ENCODE peak calls at places on chromosomes 6 and 20, in ten cellular contexts. U is GM13977, C is GM12865, D is GM13976, G is cardiac septum, N is H9, W is erythroblast, T is tibial artery, O is left ventricle myocardium inferior, J is NCI-H1092 treated with DMSO at 0.1 percent for 48 hours. S is an unnamed sample.

GRCh38 chr6:10612161-10612560 is 82.3 kb downstream of the C6orf52 start:
- DNase-seq in O (no peak), N (no peak), W (no peak), G (no peak), D (no peak), J (no peak), U (no peak), C (no peak), T (no peak), S (no peak)

GRCh38 chr20:63060057-63060991 is 53.6 kb upstream of the BHLHE23 start:
- DNase-seq in W (no peak), N (peak), G (peak), T (peak), J (no peak), U (no peak), C (no peak), D (no peak), O (peak), S (peak)

GRCh38 chr6:108417027-108417426 is 122.2 kb downstream of the AFG1L start:
- DNase-seq in U (no peak), G (no peak), T (no peak), W (no peak), N (no peak), O (no peak), C (no peak), J (no peak), D (no peak), S (no peak)

GRCh38 chr6:34044945-34045595 is 100.8 kb downstream of the GRM4 start:
- DNase-seq in J (no peak), G (no peak), N (no peak), C (peak), T (no peak), U (no peak), D (no peak), O (no peak), W (no peak), S (no peak)

GRCh38 chr6:166423781-166424180 is 41.0 kb upstream of the MPC1 start:
- DNase-seq in G (peak), T (no peak), J (no peak), C (no peak), O (no peak), W (no peak), N (no peak), D (no peak), U (no peak), S (no peak)

GRCh38 chr6:39962831-39963230 is 28.6 kb upstream of the MOCS1 start:
- DNase-seq in U (no peak), N (no peak), D (no peak), T (no peak), O (no peak), C (no peak), G (no peak), W (no peak), J (no peak), S (no peak)

GRCh38 chr20:61571221-61571620 is 319.2 kb downstream of the CDH4 start:
- DNase-seq in O (no peak), N (no peak), U (no peak), D (no peak), G (no peak), W (no peak), J (no peak), C (no peak), T (no peak), S (no peak)

GRCh38 chr6:5132741-5133140 is 47.6 kb downstream of the PPP1R3G start:
- DNase-seq in T (peak), D (no peak), J (no peak), N (peak), O (peak), U (peak), C (peak), G (peak), W (no peak), S (peak)

GRCh38 chr20:38249536-38250310 is 10.8 kb downstream of the KIAA1755 start:
- DNase-seq in J (no peak), N (no peak), G (peak), C (no peak), T (peak), U (no peak), D (no peak), O (no peak), W (no peak), S (no peak)

GRCh38 chr6:148548065-148548748 is 198.6 kb upstream of the UST start:
- DNase-seq in C (no peak), J (no peak), T (no peak), G (peak), N (no peak), U (no peak), W (no peak), D (no peak), O (peak), S (no peak)

GRCh38 chr6:145802141-145802540 is 12.5 kb downstream of the FBXO30 start:
- DNase-seq in O (no peak), T (no peak), U (no peak), G (no peak), W (no peak), C (no peak), D (no peak), J (no peak), N (no peak), S (no peak)

S was measured in mesenteric fat pad.